ENCODE peak calls at places on chromosomes 11 and 22, in nine cellular contexts. Y is fibroblast of pulmonary artery; K is heart left ventricle; Q is dorsolateral prefrontal cortex; D is left ventricle myocardium inferior; Z is sigmoid colon; J is lung; W is astrocyte of the cerebellum; I is naive thymus-derived CD4-positive, alpha-beta T cell. O is an unnamed sample.

GRCh38 chr11:66762088-66762487 is 33.1 kb upstream of the SPTBN2 start:
- DNase-seq in W (no peak), D (no peak), I (no peak), Y (no peak), J (no peak), Z (no peak), Q (no peak), K (no peak), O (no peak)

GRCh38 chr11:96391698-96392307 is 2.0 kb downstream of the JRKL start:
- DNase-seq in W (no peak), J (no peak), Y (peak), I (no peak), Q (no peak), K (no peak), D (no peak), Z (no peak), O (no peak)

GRCh38 chr11:110529043-110529442 is 99.3 kb downstream of the FDX1 start:
- DNase-seq in K (no peak), W (no peak), Z (no peak), J (no peak), I (no peak), Y (peak), D (no peak), Q (no peak), O (no peak)

GRCh38 chr11:34223021-34223813 is 117.8 kb downstream of the NAT10 start:
- DNase-seq in Z (peak), D (peak), Y (peak), I (no peak), K (peak), W (peak), J (no peak), Q (no peak), O (peak)

GRCh38 chr11:96213500-96213899 is 129.5 kb downstream of the MAML2 start:
- DNase-seq in Y (peak), D (no peak), J (no peak), I (no peak), K (no peak), W (peak), Z (no peak), Q (no peak), O (peak)

GRCh38 chr11:15972838-15973237 is 383.5 kb downstream of the SOX6 start:
- DNase-seq in W (no peak), I (no peak), K (no peak), J (no peak), D (no peak), Y (no peak), Z (no peak), Q (no peak), O (no peak)

GRCh38 chr11:47536925-47537324 is 16.0 kb downstream of the CELF1 start:
- DNase-seq in Y (no peak), J (no peak), Z (no peak), K (no peak), I (no peak), Q (no peak), D (no peak), W (no peak), O (no peak)

GRCh38 chr22:44532466-44533025 is 34.5 kb upstream of the RTL6 start:
- DNase-seq in Y (no peak), K (no peak), I (no peak), J (no peak), D (no peak), Q (no peak), W (no peak), Z (no peak), O (no peak)

GRCh38 chr11:70107191-70107590 is 29.1 kb downstream of the ANO1 start:
- DNase-seq in Y (no peak), Z (no peak), J (no peak), Q (no peak), D (no peak), K (no peak), I (no peak), W (no peak), O (no peak)

GRCh38 chr11:19816040-19816439 is 103.4 kb downstream of the NAV2 start:
- DNase-seq in W (no peak), K (no peak), Z (no peak), Q (no peak), I (no peak), J (no peak), Y (no peak), D (no peak), O (no peak)

GRCh38 chr11:12827929-12828812 is 153.9 kb downstream of the TEAD1 start:
- DNase-seq in Y (peak), D (no peak), J (no peak), Z (no peak), I (no peak), W (peak), Q (peak), K (no peak), O (no peak)

GRCh38 chr22:21755855-21756284 is 20.3 kb upstream of the YPEL1 start:
- DNase-seq in Y (peak), J (no peak), I (no peak), Q (no peak), Z (no peak), W (no peak), D (no peak), K (no peak), O (peak)

GRCh38 chr11:111759778-111760407 is 6.3 kb downstream of the PPP2R1B start:
- DNase-seq in I (no peak), Y (no peak), K (no peak), Z (no peak), W (no peak), J (no peak), D (no peak), Q (no peak), O (no peak)

GRCh38 chr11:45692808-45693453 is 27.5 kb upstream of the CHST1 start:
- DNase-seq in W (no peak), I (no peak), D (no peak), J (no peak), K (no peak), Q (no peak), Y (no peak), Z (no peak), O (no peak)

GRCh38 chr11:127675602-127676001 is 675.0 kb upstream of the KIRREL3 start:
- DNase-seq in Z (no peak), Y (no peak), J (no peak), W (no peak), I (no peak), K (no peak), D (no peak), Q (no peak), O (no peak)

GRCh38 chr11:115207166-115207591 is 297.0 kb downstream of the CADM1 start:
- DNase-seq in Y (no peak), Z (no peak), J (no peak), K (no peak), D (no peak), W (no peak), Q (no peak), I (no peak), O (no peak)

GRCh38 chr11:13857828-13858227 is 104.7 kb upstream of the SPON1 start:
- DNase-seq in Y (no peak), K (no peak), W (no peak), Q (no peak), D (no peak), I (no peak), J (no peak), Z (no peak), O (no peak)

GRCh38 chr11:44607324-44607962 is 42.0 kb downstream of the CD82 start:
- DNase-seq in Q (no peak), W (no peak), J (no peak), D (no peak), Z (no peak), Y (no peak), K (no peak), I (no peak), O (no peak)

GRCh38 chr11:84899740-84900139 is 727.4 kb downstream of the DLG2 start:
- DNase-seq in W (no peak), K (no peak), Y (no peak), I (no peak), J (no peak), Z (no peak), Q (no peak), D (no peak), O (no peak)

GRCh38 chr11:116170526-116171120 is 602.2 kb downstream of the BUD13 start:
- DNase-seq in Q (no peak), K (no peak), D (no peak), W (no peak), Z (no peak), Y (no peak), J (no peak), I (no peak), O (no peak)

GRCh38 chr11:59501931-59502330 is 1.4 kb upstream of the OR4D11 start:
- DNase-seq in J (no peak), D (no peak), I (no peak), Z (no peak), Q (no peak), Y (no peak), W (no peak), K (no peak), O (no peak)

GRCh38 chr11:123111465-123111864 is 49.5 kb upstream of the HSPA8 start:
- DNase-seq in I (peak), D (no peak), Z (no peak), Q (no peak), J (no peak), Y (peak), K (no peak), W (no peak), O (no peak)

GRCh38 chr11:877565-877964 is 33.0 kb downstream of the CHID1 start:
- DNase-seq in W (no peak), Z (no peak), Y (no peak), D (no peak), J (no peak), K (no peak), Q (no peak), I (no peak), O (no peak)

GRCh38 chr22:49502126-49502826 is 325.4 kb downstream of the BRD1 start:
- DNase-seq in W (peak), Z (no peak), K (no peak), Q (no peak), D (no peak), I (no peak), Y (no peak), J (no peak), O (no peak)

GRCh38 chr11:17992916-17993315 is 19.9 kb downstream of the SERGEF start:
- DNase-seq in W (no peak), J (no peak), Y (no peak), I (no peak), D (no peak), Q (no peak), Z (no peak), K (no peak), O (no peak)

GRCh38 chr11:47881145-47881544 is 33.0 kb upstream of the NUP160 start:
- DNase-seq in J (peak), K (no peak), I (no peak), Z (peak), W (no peak), Q (no peak), D (peak), Y (peak), O (no peak)

GRCh38 chr22:39508393-39508792 is 6.3 kb downstream of the MIEF1 start:
- DNase-seq in Y (no peak), I (no peak), Z (no peak), Q (no peak), D (no peak), J (no peak), W (no peak), K (no peak), O (no peak)
- H3K4me3 ChIP-seq in Y (no peak), I (no peak), Z (no peak), Q (no peak), D (no peak), J (no peak), W (no peak), K (no peak), O (no peak)

DNA sequence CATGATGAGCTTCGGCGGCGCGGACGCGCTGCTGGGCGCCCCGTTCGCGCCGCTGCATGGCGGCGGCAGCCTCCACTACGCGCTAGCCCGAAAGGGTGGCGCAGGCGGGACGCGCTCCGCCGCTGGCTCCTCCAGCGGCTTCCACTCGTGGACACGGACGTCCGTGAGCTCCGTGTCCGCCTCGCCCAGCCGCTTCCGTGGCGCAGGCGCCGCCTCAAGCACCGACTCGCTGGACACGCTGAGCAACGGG is 169 bp downstream of the NEFH start:
- DNase-seq in D (no peak), W (no peak), Q (no peak), I (no peak), J (no peak), Z (no peak), K (no peak), Y (no peak), O (no peak)
- H3K4me3 ChIP-seq in D (peak), W (peak), Q (peak), I (no peak), J (no peak), Z (peak), K (peak), Y (peak), O (peak)

DNA sequence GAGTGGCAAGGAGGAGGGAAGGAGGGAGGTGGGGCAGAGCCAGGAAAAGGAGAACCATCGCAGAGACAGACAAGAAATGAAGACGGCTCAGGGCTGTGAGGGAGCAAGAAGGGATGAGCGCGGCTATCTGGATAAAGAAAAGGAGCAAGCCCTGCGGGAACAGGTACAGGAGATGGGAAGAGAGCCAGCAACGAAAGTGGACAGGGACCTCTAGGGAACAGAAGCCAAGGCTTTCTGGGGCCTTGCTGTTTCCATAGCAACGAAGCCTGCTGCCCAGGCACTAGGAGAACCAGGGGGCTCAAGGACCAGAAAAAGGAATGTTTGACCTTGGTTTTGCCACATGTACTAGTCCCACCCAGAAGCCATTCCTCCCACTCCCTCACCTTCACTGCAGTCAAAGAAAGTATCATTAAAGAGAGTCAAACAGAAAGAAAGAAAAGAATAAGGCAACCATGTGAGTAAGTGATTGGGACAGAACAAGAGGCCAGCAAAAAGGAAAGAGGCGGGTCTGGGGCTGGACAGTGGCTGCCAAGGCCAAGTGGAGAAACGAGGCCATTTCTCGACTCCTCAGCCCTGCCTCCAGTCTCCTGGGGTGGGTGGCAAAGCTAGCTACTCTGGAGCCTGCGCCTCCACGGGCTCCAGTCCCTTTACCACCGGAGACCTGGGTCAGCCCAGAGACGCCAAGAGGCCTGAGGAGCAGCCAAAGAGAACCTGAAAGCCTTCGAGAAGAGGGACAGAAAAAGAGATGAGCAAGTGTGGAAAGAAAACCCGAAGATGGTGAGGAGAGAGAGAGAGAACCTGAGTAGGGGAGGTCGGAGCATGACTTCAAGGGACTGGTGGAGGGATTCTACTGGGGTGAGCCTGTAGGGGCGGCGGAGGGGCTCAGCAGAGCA is 35.1 kb downstream of the NRXN2 start:
- DNase-seq in Q (no peak), D (no peak), J (no peak), Z (no peak), W (no peak), K (no peak), I (no peak), Y (peak), O (no peak)
- H3K4me3 ChIP-seq in Q (peak), D (peak), J (no peak), Z (peak), W (no peak), K (peak), I (peak), Y (no peak), O (no peak)

DNA sequence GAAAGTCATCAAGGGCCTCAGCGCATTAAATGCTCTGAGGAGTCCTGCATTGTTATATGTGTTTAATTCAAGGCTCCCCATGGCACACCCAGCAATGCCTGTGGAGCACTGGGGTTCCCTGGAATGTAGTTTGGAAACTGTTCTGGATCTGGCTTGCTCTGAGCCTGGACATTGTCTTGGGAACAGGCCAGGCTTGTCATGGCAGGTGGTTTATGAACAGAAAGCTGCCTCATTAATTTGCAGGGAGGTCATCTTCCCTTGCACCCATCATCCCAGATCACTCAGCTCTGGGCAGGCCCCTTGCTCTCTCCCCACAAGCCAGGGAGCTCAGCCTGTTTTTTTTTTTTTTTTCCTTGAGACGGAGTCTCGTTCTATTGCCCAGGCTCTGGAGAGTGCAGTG is 32.9 kb downstream of the RPS6KA4 start:
- DNase-seq in D (no peak), I (no peak), W (no peak), Q (no peak), Z (no peak), Y (no peak), J (no peak), K (no peak), O (no peak)
- H3K4me3 ChIP-seq in D (no peak), I (no peak), W (no peak), Q (no peak), Z (no peak), Y (no peak), J (no peak), K (no peak), O (no peak)

O was measured in skeletal muscle cell.